ENCODE peak calls at places on chromosomes 5 and 9, in four cellular contexts. One of them, this sample, is unnamed.

GRCh38 chr9:109369285-109369684 is 48.4 kb upstream of the EPB41L4B start:
- DNase-seq in LoVo: no peak
- DNase-seq in tibial nerve: no peak
- DNase-seq in GM06990: no peak
- DNase-seq in this sample: no peak

GRCh38 chr5:138920181-138920580 is 45.0 kb upstream of the LRRTM2 start:
- DNase-seq in LoVo: no peak
- DNase-seq in tibial nerve: no peak
- DNase-seq in GM06990: no peak
- DNase-seq in this sample: no peak

GRCh38 chr9:126295082-126295477 is 31.5 kb upstream of the MVB12B start:
- DNase-seq in LoVo: no peak
- DNase-seq in tibial nerve: no peak
- DNase-seq in GM06990: no peak
- DNase-seq in this sample: no peak

GRCh38 chr9:123929177-123929869 is 603 bp downstream of the DENND1A start:
- DNase-seq in LoVo: no peak
- DNase-seq in tibial nerve: no peak
- DNase-seq in GM06990: peak
- DNase-seq in this sample: no peak

GRCh38 chr5:154862766-154863165 is 4.3 kb downstream of the CNOT8 start:
- DNase-seq in LoVo: no peak
- DNase-seq in tibial nerve: no peak
- DNase-seq in GM06990: no peak
- DNase-seq in this sample: no peak

GRCh38 chr5:180468732-180469585 is 25.2 kb upstream of the CNOT6 start:
- DNase-seq in LoVo: no peak
- DNase-seq in tibial nerve: no peak
- DNase-seq in GM06990: no peak
- DNase-seq in this sample: no peak

GRCh38 chr5:10474521-10475075 is 32.9 kb downstream of the ROPN1L start:
- DNase-seq in LoVo: no peak
- DNase-seq in tibial nerve: no peak
- DNase-seq in GM06990: no peak
- DNase-seq in this sample: no peak

GRCh38 chr9:32882616-32883015 is 99.3 kb downstream of the TMEM215 start:
- DNase-seq in LoVo: no peak
- DNase-seq in tibial nerve: no peak
- DNase-seq in GM06990: no peak
- DNase-seq in this sample: no peak

GRCh38 chr5:74895906-74896305 is 29.7 kb upstream of the FAM169A start:
- DNase-seq in LoVo: peak
- DNase-seq in tibial nerve: peak
- DNase-seq in GM06990: no peak
- DNase-seq in this sample: peak